ENCODE peak calls at places on chromosomes 4 and X, in nine cellular contexts. K is Kasumi-1; O is EL; N is ELR; I is CD4-positive, CD25-positive, alpha-beta regulatory T cell; Y is OCI-LY7; H is activated CD8-positive, alpha-beta T cell treated with anti-CD3 and anti-CD28 coated beads for 36 hours; S is D341Med; E is stimulated activated CD8-positive, alpha-beta memory T cell treated with anti-CD3 and anti-CD28 coated beads, Interleukin-4, amount 100 ng/mL, for 1 hour. G is an unnamed sample.

GRCh38 chrX:136812286-136812685 is 31.6 kb upstream of the ARHGEF6 start:
- DNase-seq in K (no peak), O (no peak), N (no peak), I (no peak), Y (no peak), H (no peak), S (no peak), E (no peak), G (no peak)

GRCh38 chr4:8188085-8188484 is 11.0 kb upstream of the SH3TC1 start:
- DNase-seq in K (no peak), O (peak), N (peak), I (no peak), Y (no peak), H (no peak), S (no peak), E (no peak), G (no peak)

GRCh38 chr4:7905461-7905915 is 34.2 kb downstream of the AFAP1 start:
- DNase-seq in K (no peak), O (peak), N (peak), I (no peak), Y (no peak), H (no peak), S (no peak), E (no peak), G (no peak)

GRCh38 chrX:153582896-153583295 is 16.0 kb downstream of the CCNQ start:
- DNase-seq in K (peak), O (peak), N (peak), I (peak), Y (peak), H (peak), S (peak), E (no peak), G (no peak)

GRCh38 chr4:1727117-1728031 is 6.1 kb downstream of the TACC3 start:
- DNase-seq in K (peak), O (peak), N (peak), I (no peak), Y (no peak), H (no peak), S (no peak), E (no peak), G (peak)

GRCh38 chr4:141346144-141346543 is 125.4 kb downstream of the ZNF330 start:
- DNase-seq in K (peak), O (peak), N (peak), I (no peak), Y (peak), H (no peak), S (peak), E (no peak), G (no peak)

GRCh38 chrX:672931-673330 is 42.3 kb downstream of the SHOX start:
- DNase-seq in K (no peak), O (peak), N (peak), I (no peak), Y (no peak), H (no peak), S (no peak), E (no peak), G (no peak)

GRCh38 chr4:110854021-110854678 is 231.3 kb upstream of the PITX2 start:
- DNase-seq in K (peak), O (peak), N (peak), I (no peak), Y (no peak), H (no peak), S (no peak), E (no peak), G (no peak)

GRCh38 chr4:19178835-19179234 is 1072.9 kb upstream of the SLIT2 start:
- DNase-seq in K (no peak), O (no peak), N (no peak), I (no peak), Y (no peak), H (no peak), S (no peak), E (no peak), G (no peak)

G was measured in hippocampal formation.